ENCODE peak calls at places on chromosomes 12 and 14, in five cellular contexts. One of them, this sample, is unnamed.

GRCh38 chr12:88111074-88111652 is 30.7 kb downstream of the CEP290 start:
- DNase-seq in NCI-H446: peak
- DNase-seq in hepatocyte: peak
- DNase-seq in cardiac fibroblast: peak
- DNase-seq in HFFc6: peak
- DNase-seq in this sample: no peak

GRCh38 chr12:92955997-92956663 is 27.0 kb upstream of the EEA1 start:
- DNase-seq in NCI-H446: no peak
- DNase-seq in hepatocyte: no peak
- DNase-seq in cardiac fibroblast: peak
- DNase-seq in HFFc6: peak
- DNase-seq in this sample: no peak

GRCh38 chr14:54606178-54606577 is 39.2 kb downstream of the SAMD4A start:
- DNase-seq in NCI-H446: no peak
- DNase-seq in hepatocyte: no peak
- DNase-seq in cardiac fibroblast: peak
- DNase-seq in HFFc6: peak
- DNase-seq in this sample: no peak

GRCh38 chr12:23816394-23816851 is 133.0 kb downstream of the SOX5 start:
- DNase-seq in NCI-H446: no peak
- DNase-seq in hepatocyte: no peak
- DNase-seq in cardiac fibroblast: no peak
- DNase-seq in HFFc6: no peak
- DNase-seq in this sample: no peak

GRCh38 chr12:48997719-48998496 is 1.3 kb downstream of the DDN start:
- DNase-seq in NCI-H446: no peak
- DNase-seq in hepatocyte: peak
- DNase-seq in cardiac fibroblast: no peak
- DNase-seq in HFFc6: no peak
- DNase-seq in this sample: peak

GRCh38 chr14:89952581-89952980 is 1.9 kb downstream of the EFCAB11 start:
- DNase-seq in NCI-H446: peak
- DNase-seq in hepatocyte: no peak
- DNase-seq in cardiac fibroblast: no peak
- DNase-seq in HFFc6: no peak
- DNase-seq in this sample: no peak

GRCh38 chr12:27865421-27865820 is 85.4 kb upstream of the MANSC4 start:
- DNase-seq in NCI-H446: no peak
- DNase-seq in hepatocyte: no peak
- DNase-seq in cardiac fibroblast: peak
- DNase-seq in HFFc6: peak
- DNase-seq in this sample: no peak

GRCh38 chr12:8912910-8913309 is 1.4 kb upstream of the PHC1 start:
- DNase-seq in NCI-H446: no peak
- DNase-seq in hepatocyte: peak
- DNase-seq in cardiac fibroblast: no peak
- DNase-seq in HFFc6: no peak
- DNase-seq in this sample: peak

GRCh38 chr12:56358836-56359532 is 923 bp downstream of the STAT2 start:
- DNase-seq in NCI-H446: no peak
- DNase-seq in hepatocyte: no peak
- DNase-seq in cardiac fibroblast: peak
- DNase-seq in HFFc6: peak
- DNase-seq in this sample: no peak

GRCh38 chr12:105156260-105156659 is 48.7 kb downstream of the WASHC4 start:
- DNase-seq in NCI-H446: no peak
- DNase-seq in hepatocyte: no peak
- DNase-seq in cardiac fibroblast: no peak
- DNase-seq in HFFc6: no peak
- DNase-seq in this sample: no peak

GRCh38 chr12:100643246-100643645 is 69.8 kb downstream of the GAS2L3 start:
- DNase-seq in NCI-H446: no peak
- DNase-seq in hepatocyte: no peak
- DNase-seq in cardiac fibroblast: no peak
- DNase-seq in HFFc6: no peak
- DNase-seq in this sample: no peak

GRCh38 chr14:55353686-55354467 is 57.8 kb downstream of the ATG14 start:
- DNase-seq in NCI-H446: no peak
- DNase-seq in hepatocyte: no peak
- DNase-seq in cardiac fibroblast: no peak
- DNase-seq in HFFc6: no peak
- DNase-seq in this sample: no peak

GRCh38 chr14:77031680-77032482 is 3.4 kb upstream of the IRF2BPL start:
- DNase-seq in NCI-H446: no peak
- DNase-seq in hepatocyte: peak
- DNase-seq in cardiac fibroblast: peak
- DNase-seq in HFFc6: peak
- DNase-seq in this sample: no peak

GRCh38 chr12:76455582-76456345 is 103.8 kb downstream of the OSBPL8 start:
- DNase-seq in NCI-H446: peak
- DNase-seq in hepatocyte: peak
- DNase-seq in cardiac fibroblast: peak
- DNase-seq in HFFc6: peak
- DNase-seq in this sample: peak

GRCh38 chr14:77989441-77989891 is 180.7 kb upstream of the NRXN3 start:
- DNase-seq in NCI-H446: no peak
- DNase-seq in hepatocyte: no peak
- DNase-seq in cardiac fibroblast: no peak
- DNase-seq in HFFc6: no peak
- DNase-seq in this sample: no peak

GRCh38 chr12:24069532-24070395 is 120.3 kb upstream of the SOX5 start:
- DNase-seq in NCI-H446: peak
- DNase-seq in hepatocyte: peak
- DNase-seq in cardiac fibroblast: peak
- DNase-seq in HFFc6: no peak
- DNase-seq in this sample: no peak

GRCh38 chr14:30564868-30565248 is 5.9 kb downstream of the G2E3 start:
- DNase-seq in NCI-H446: no peak
- DNase-seq in hepatocyte: no peak
- DNase-seq in cardiac fibroblast: no peak
- DNase-seq in HFFc6: no peak
- DNase-seq in this sample: no peak

GRCh38 chr12:26954027-26954426 is 15.8 kb downstream of the FGFR1OP2 start:
- DNase-seq in NCI-H446: no peak
- DNase-seq in hepatocyte: no peak
- DNase-seq in cardiac fibroblast: no peak
- DNase-seq in HFFc6: no peak
- DNase-seq in this sample: no peak

GRCh38 chr12:29581641-29582040 is 84.2 kb upstream of the OVCH1 start:
- DNase-seq in NCI-H446: no peak
- DNase-seq in hepatocyte: no peak
- DNase-seq in cardiac fibroblast: no peak
- DNase-seq in HFFc6: no peak
- DNase-seq in this sample: no peak

This sample was measured in Calu3.